ENCODE peak calls at places on chromosome 12, in eight cellular contexts. C is caudate nucleus, Z is A549, M is DND-41, W is aorta, E is iris pigment epithelial cell, D is HEK293T, N is COR-L47. B is an unnamed sample.

GRCh38 chr12:97837401-97837800 is 374.8 kb downstream of the RMST start:
- DNase-seq in C (no peak), Z (no peak), M (no peak), W (no peak), E (peak; percentile 37), D (no peak), N (no peak), B (no peak)

GRCh38 chr12:2332947-2333346 is 280.2 kb downstream of the CACNA1C start:
- DNase-seq in C (no peak), Z (no peak), M (no peak), W (peak; percentile 80), E (peak; percentile 59), D (no peak), N (no peak), B (no peak)

GRCh38 chr12:78290606-78291345 is 460.1 kb downstream of the NAV3 start:
- DNase-seq in C (no peak), Z (no peak), M (no peak), W (no peak), E (peak; percentile 97), D (no peak), N (no peak), B (no peak)

GRCh38 chr12:6871052-6871957 is 1.8 kb downstream of the SPSB2 start:
- DNase-seq in C (no peak), Z (peak; percentile 76), M (peak; percentile 34), W (no peak), E (no peak), D (no peak), N (no peak), B (no peak)

GRCh38 chr12:121036810-121037326 is 2.2 kb downstream of the OASL start:
- DNase-seq in C (no peak), Z (peak; percentile 41), M (no peak), W (no peak), E (peak; percentile 87), D (no peak), N (no peak), B (no peak)

GRCh38 chr12:122003646-122004611 is 17.8 kb upstream of the BCL7A start:
- DNase-seq in C (no peak), Z (no peak), M (peak; percentile 96), W (peak; percentile 62), E (peak; percentile 17), D (no peak), N (no peak), B (no peak)

GRCh38 chr12:103672401-103673119 is 85.5 kb downstream of the STAB2 start:
- DNase-seq in C (no peak), Z (no peak), M (no peak), W (no peak), E (peak; percentile 3), D (no peak), N (no peak), B (no peak)

GRCh38 chr12:51792417-51792816 is 56.1 kb downstream of the FIGNL2 start:
- DNase-seq in C (no peak), Z (no peak), M (no peak), W (no peak), E (no peak), D (no peak), N (no peak), B (no peak)

GRCh38 chr12:25005376-25005775 is 56.5 kb upstream of the BCAT1 start:
- DNase-seq in C (no peak), Z (no peak), M (no peak), W (no peak), E (no peak), D (no peak), N (no peak), B (no peak)

GRCh38 chr12:2509137-2509536 is 285.6 kb upstream of the FKBP4 start:
- DNase-seq in C (no peak), Z (no peak), M (no peak), W (no peak), E (no peak), D (no peak), N (no peak), B (no peak)

GRCh38 chr12:591571-592505 is 71.4 kb downstream of the NINJ2 start:
- DNase-seq in C (no peak), Z (no peak), M (no peak), W (no peak), E (no peak), D (peak; percentile 9), N (no peak), B (no peak)

GRCh38 chr12:49296034-49296835 is 1.3 kb downstream of the PRPH start:
- DNase-seq in C (no peak), Z (peak; percentile 88), M (no peak), W (peak; percentile 83), E (no peak), D (peak; percentile 88), N (peak; percentile 20), B (no peak)

GRCh38 chr12:50620050-50620974 is 115.5 kb downstream of the DIP2B start:
- DNase-seq in C (no peak), Z (no peak), M (peak; percentile 73), W (no peak), E (peak; percentile 96), D (no peak), N (no peak), B (peak; percentile 34)

GRCh38 chr12:115060477-115061168 is 376.6 kb upstream of the TBX3 start:
- DNase-seq in C (no peak), Z (no peak), M (no peak), W (no peak), E (no peak), D (no peak), N (no peak), B (no peak)